ENCODE peak calls at places on chromosomes 13 and 19, in four cellular contexts. One of them, this sample, is unnamed. For H3K27me3, the result is how much of the 10 kb centered on the place peaks cover.

GRCh38 chr13:111278711-111279110 is 41.7 kb upstream of the TEX29 start:
- DNase-seq in mammary epithelial cell: no peak
- DNase-seq in tibial artery: no peak
- DNase-seq in spleen: no peak
- DNase-seq in this sample: no peak

GRCh38 chr19:19562665-19563347 is 24.7 kb downstream of the CILP2 start:
- DNase-seq in mammary epithelial cell: no peak
- DNase-seq in tibial artery: no peak
- DNase-seq in spleen: no peak
- DNase-seq in this sample: no peak

GRCh38 chr13:23547000-23547590 is 23.1 kb upstream of the TNFRSF19 start:
- DNase-seq in mammary epithelial cell: peak
- DNase-seq in tibial artery: no peak
- DNase-seq in spleen: no peak
- DNase-seq in this sample: no peak

GRCh38 chr13:83940742-83941141 is 58.5 kb upstream of the SLITRK1 start:
- DNase-seq in mammary epithelial cell: peak
- DNase-seq in tibial artery: no peak
- DNase-seq in spleen: no peak
- DNase-seq in this sample: no peak

GRCh38 chr19:52211203-52211602 is 21.4 kb downstream of the PPP2R1A start:
- DNase-seq in mammary epithelial cell: no peak
- DNase-seq in tibial artery: no peak
- DNase-seq in spleen: no peak
- DNase-seq in this sample: no peak

GRCh38 chr19:14544977-14545715 is 15.8 kb downstream of the TECR start:
- DNase-seq in mammary epithelial cell: no peak
- DNase-seq in tibial artery: no peak
- DNase-seq in spleen: no peak
- DNase-seq in this sample: no peak

GRCh38 chr13:50401721-50402510 is 386.7 kb downstream of the KCNRG start:
- DNase-seq in mammary epithelial cell: peak
- DNase-seq in tibial artery: no peak
- DNase-seq in spleen: no peak
- DNase-seq in this sample: peak

GRCh38 chr13:109840893-109841287 is 54.5 kb upstream of the IRS2 start:
- DNase-seq in mammary epithelial cell: no peak
- DNase-seq in tibial artery: no peak
- DNase-seq in spleen: no peak
- DNase-seq in this sample: no peak

GRCh38 chr13:27194209-27194608 is 22.6 kb upstream of the USP12 start:
- DNase-seq in mammary epithelial cell: no peak
- DNase-seq in tibial artery: no peak
- DNase-seq in spleen: no peak
- DNase-seq in this sample: no peak

GRCh38 chr19:36528921-36529518 is 949 bp upstream of the ZNF260 start:
- DNase-seq in mammary epithelial cell: peak
- DNase-seq in tibial artery: no peak
- DNase-seq in spleen: no peak
- DNase-seq in this sample: no peak

GRCh38 chr13:75415720-75416119 is 66.2 kb downstream of the TBC1D4 start:
- DNase-seq in mammary epithelial cell: peak
- DNase-seq in tibial artery: no peak
- DNase-seq in spleen: no peak
- DNase-seq in this sample: peak

GRCh38 chr19:5147971-5148793 is 179.3 kb downstream of the KDM4B start:
- DNase-seq in mammary epithelial cell: no peak
- DNase-seq in tibial artery: peak
- DNase-seq in spleen: peak
- DNase-seq in this sample: peak

GRCh38 chr13:68304287-68304893 is 1074.3 kb upstream of the PCDH9 start:
- DNase-seq in mammary epithelial cell: peak
- DNase-seq in tibial artery: no peak
- DNase-seq in spleen: no peak
- DNase-seq in this sample: no peak

DNA sequence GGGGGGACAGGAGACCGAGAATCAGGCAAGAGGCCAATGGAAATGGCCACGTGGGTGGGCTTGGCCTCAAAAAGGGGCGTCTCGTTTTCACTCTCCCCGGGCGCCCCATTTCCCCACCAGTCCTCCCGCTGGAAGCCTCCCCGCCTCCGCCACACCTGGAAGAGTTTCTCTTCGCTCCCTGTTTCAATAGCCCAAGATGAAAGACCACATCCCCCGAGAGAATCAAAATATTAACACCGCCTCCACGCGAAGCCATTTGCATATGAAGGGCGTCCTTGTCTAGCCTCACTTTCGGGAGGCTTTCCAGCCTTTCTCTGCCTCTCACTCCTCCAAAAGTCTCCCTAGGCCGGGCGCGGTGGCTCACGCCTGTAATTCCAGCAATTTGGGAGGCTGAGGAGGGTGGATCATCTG is 691 bp upstream of the OLFM2 start:
- DNase-seq in mammary epithelial cell: no peak
- DNase-seq in tibial artery: no peak
- DNase-seq in spleen: no peak
- DNase-seq in this sample: no peak
- H3K27me3 ChIP-seq in mammary epithelial cell: under half
- H3K27me3 ChIP-seq in tibial artery: under half
- H3K27me3 ChIP-seq in spleen: half or more
- H3K27me3 ChIP-seq in this sample: under half

DNA sequence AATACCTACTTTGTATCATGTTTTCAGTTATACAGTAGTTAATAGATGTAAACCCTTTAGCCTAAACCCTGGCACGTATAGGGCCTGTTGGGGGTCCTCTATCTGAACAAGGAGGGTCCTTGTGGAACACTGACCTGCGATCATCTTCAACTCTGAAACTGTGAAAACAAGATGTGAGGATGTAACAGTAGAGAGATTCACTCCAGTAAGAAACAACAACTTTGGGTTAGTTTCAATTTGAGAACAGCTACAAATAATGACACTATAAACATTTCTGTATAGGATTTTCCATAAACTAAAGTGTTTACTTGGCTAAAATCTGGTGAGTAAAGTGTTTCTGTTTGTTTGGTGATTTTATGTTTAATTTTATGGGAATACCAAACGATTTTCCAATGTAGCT is 2.1 kb downstream of the CLC start:
- DNase-seq in mammary epithelial cell: no peak
- DNase-seq in tibial artery: no peak
- DNase-seq in spleen: no peak
- DNase-seq in this sample: no peak
- H3K4me3 ChIP-seq in mammary epithelial cell: no peak
- H3K4me3 ChIP-seq in tibial artery: no peak
- H3K4me3 ChIP-seq in spleen: no peak
- H3K4me3 ChIP-seq in this sample: no peak

DNA sequence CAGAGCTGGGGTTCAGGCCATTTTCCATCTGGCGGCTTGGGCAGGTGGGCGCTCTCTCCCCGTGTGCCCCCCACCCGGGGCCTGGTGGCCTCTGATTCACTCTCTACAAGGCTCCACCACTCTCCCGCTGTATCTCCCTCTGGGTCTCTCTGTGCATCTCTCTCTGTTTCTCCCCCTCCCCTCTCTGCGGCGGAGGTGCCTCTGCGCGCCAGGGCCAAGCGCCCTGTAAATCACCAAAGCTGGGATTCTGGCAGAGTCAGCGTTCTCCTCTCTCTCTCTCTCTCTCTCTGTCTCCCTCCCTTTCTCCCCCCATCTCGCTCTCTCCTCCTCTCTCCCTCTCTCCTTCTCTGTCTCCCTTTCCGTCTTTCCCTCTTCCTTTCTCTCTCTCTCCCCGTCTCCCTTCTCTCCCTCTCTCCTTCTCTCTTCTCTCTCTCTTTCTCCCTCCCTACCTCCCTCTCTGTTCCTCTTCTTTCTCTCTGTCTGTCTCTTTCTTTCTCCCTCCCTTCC is 3.9 kb downstream of the NFIC start:
- DNase-seq in mammary epithelial cell: no peak
- DNase-seq in tibial artery: no peak
- DNase-seq in spleen: no peak
- DNase-seq in this sample: no peak
- TF ChIP-seq CTCF in mammary epithelial cell: no peak
- TF ChIP-seq CTCF in tibial artery: no peak
- TF ChIP-seq CTCF in spleen: no peak
- TF ChIP-seq CTCF in this sample: no peak

DNA sequence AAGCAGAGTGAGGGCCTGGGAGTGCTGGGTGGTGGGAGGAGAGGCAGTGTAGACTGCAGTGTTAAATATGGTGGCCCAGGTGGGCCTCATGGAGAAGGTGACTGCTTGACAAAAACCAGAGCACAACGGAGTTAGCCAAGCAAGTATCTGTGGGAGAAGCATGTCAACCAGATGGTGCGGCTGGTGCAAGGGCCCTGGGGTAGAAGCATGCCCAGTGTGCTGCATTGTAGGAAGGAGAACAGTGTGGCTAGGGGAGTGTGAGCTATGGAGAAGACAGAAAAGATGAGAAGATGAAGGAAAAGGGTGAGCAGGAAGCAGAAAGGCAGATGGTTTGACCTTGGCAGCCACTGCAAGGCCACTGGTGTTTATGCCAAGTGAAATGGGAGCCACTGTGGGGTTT is 2.2 kb upstream of the VSTM2B start:
- DNase-seq in mammary epithelial cell: no peak
- DNase-seq in tibial artery: no peak
- DNase-seq in spleen: peak
- DNase-seq in this sample: no peak
- H3K27me3 ChIP-seq in mammary epithelial cell: under half
- H3K27me3 ChIP-seq in tibial artery: under half
- H3K27me3 ChIP-seq in spleen: half or more
- H3K27me3 ChIP-seq in this sample: under half

GRCh38 chr19:45094158-45094557 is 1.2 kb downstream of the PPP1R37 start:
- DNase-seq in mammary epithelial cell: no peak
- DNase-seq in tibial artery: no peak
- DNase-seq in spleen: no peak
- DNase-seq in this sample: no peak
- H3K4me3 ChIP-seq in mammary epithelial cell: peak
- H3K4me3 ChIP-seq in tibial artery: peak
- H3K4me3 ChIP-seq in spleen: peak
- H3K4me3 ChIP-seq in this sample: peak

DNA sequence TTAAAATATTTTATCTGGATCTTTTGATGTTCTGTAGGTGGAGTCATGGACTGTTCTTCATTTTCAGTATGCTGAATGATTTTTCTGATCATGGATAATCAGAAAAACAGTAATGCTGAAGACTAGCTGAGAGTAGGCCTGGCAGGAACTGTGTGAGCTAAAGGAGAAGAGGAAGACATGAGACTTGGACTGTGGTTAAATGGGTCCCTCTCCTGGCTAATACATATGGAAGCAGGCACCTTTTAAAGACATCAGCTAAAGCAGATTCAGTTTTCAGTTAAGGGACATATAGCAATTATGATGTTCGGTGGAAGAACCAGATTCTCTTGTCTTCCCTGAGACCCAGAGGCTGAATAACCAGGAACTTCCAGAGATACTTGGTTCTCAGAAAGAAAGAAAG is 169.4 kb downstream of the OLFM4 start:
- DNase-seq in mammary epithelial cell: no peak
- DNase-seq in tibial artery: no peak
- DNase-seq in spleen: no peak
- DNase-seq in this sample: no peak
- TF ChIP-seq CTCF in mammary epithelial cell: no peak
- TF ChIP-seq CTCF in tibial artery: no peak
- TF ChIP-seq CTCF in spleen: no peak
- TF ChIP-seq CTCF in this sample: no peak

GRCh38 chr19:11177592-11177991 is 19.8 kb downstream of the KANK2 start:
- DNase-seq in mammary epithelial cell: no peak
- DNase-seq in tibial artery: no peak
- DNase-seq in spleen: no peak
- DNase-seq in this sample: no peak

GRCh38 chr19:11176466-11177193 is 20.7 kb downstream of the KANK2 start:
- DNase-seq in mammary epithelial cell: no peak
- DNase-seq in tibial artery: no peak
- DNase-seq in spleen: no peak
- DNase-seq in this sample: no peak

GRCh38 chr19:11173516-11174155 is 18.1 kb upstream of the SPC24 start:
- DNase-seq in mammary epithelial cell: no peak
- DNase-seq in tibial artery: no peak
- DNase-seq in spleen: no peak
- DNase-seq in this sample: no peak

GRCh38 chr19:11174336-11174735 is 18.8 kb upstream of the SPC24 start:
- DNase-seq in mammary epithelial cell: no peak
- DNase-seq in tibial artery: no peak
- DNase-seq in spleen: no peak
- DNase-seq in this sample: no peak

GRCh38 chr19:11175920-11176319 is 20.3 kb upstream of the SPC24 start:
- DNase-seq in mammary epithelial cell: no peak
- DNase-seq in tibial artery: no peak
- DNase-seq in spleen: no peak
- DNase-seq in this sample: no peak
- H3K27me3 ChIP-seq in mammary epithelial cell: under half
- H3K27me3 ChIP-seq in tibial artery: under half
- H3K27me3 ChIP-seq in spleen: under half
- H3K27me3 ChIP-seq in this sample: under half

GRCh38 chr19:33684550-33685303 is 63.0 kb downstream of the CHST8 start:
- DNase-seq in mammary epithelial cell: no peak
- DNase-seq in tibial artery: no peak
- DNase-seq in spleen: peak
- DNase-seq in this sample: no peak
- H3K4me3 ChIP-seq in mammary epithelial cell: no peak
- H3K4me3 ChIP-seq in tibial artery: no peak
- H3K4me3 ChIP-seq in spleen: no peak
- H3K4me3 ChIP-seq in this sample: no peak

DNA sequence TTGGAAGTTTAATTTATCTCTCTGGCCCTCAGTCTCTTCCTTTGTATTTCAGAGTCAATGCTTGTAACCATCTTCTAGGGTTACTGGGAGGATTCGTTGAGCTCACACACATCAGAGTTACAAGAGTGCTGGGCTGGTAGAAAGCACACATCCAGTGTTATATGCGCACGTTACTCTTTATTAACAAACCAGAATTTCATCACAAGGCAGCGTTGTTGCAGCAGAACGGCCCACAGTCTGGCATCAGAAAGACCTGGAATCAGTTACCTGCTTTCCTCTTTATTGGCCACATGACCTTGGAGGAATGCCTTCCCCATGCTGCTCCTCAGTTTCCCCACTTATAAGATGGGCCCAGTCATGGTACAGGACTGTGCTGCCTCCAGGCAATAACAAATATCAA is 3.9 kb downstream of the ZNF865 start:
- DNase-seq in mammary epithelial cell: no peak
- DNase-seq in tibial artery: no peak
- DNase-seq in spleen: no peak
- DNase-seq in this sample: no peak
- TF ChIP-seq CTCF in mammary epithelial cell: no peak
- TF ChIP-seq CTCF in tibial artery: no peak
- TF ChIP-seq CTCF in spleen: no peak
- TF ChIP-seq CTCF in this sample: no peak

DNA sequence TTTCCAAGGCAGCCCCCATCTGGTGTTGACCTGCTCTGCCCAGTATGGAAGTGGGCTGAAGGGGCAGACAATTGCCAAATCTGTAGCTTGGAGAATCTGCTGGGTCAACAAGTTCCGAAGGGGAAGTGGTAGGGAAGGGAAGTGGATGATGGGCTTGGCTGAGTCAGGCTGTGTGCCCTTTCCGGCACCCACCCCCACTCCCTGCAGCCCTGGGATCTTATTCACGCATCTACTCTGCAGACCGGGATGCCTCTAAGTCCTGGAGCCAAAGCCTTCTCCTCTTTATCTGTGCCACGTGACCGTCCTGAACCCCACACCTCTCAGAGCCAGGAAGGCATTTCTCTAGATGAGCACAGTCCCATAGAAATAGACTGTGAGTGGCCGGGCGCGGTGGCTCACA is 7.5 kb upstream of the C5AR2 start:
- DNase-seq in mammary epithelial cell: no peak
- DNase-seq in tibial artery: peak
- DNase-seq in spleen: peak
- DNase-seq in this sample: no peak
- H3K27me3 ChIP-seq in mammary epithelial cell: under half
- H3K27me3 ChIP-seq in tibial artery: under half
- H3K27me3 ChIP-seq in spleen: under half
- H3K27me3 ChIP-seq in this sample: under half